ENCODE peak calls at places on chromosomes 11 and 22, in five cellular contexts. W is Calu3; S is epithelial cell of esophagus; F is GM18507; N is stimulated activated CD8-positive, alpha-beta memory T cell treated with anti-CD3 and anti-CD28 coated beads, Interleukin-4, amount 100 ng/mL, for 4 hours. L is an unnamed sample.
A peak's percentile ranks its signal among the peaks of the same experiment; 100 is the strongest.

GRCh38 chr22:30459206-30460052 is 12.4 kb downstream of the SEC14L3 start:
- DNase-seq in S (peak; percentile 58), F (no peak), N (no peak), W (peak; percentile 11), L (peak; percentile 12)

GRCh38 chr22:39236321-39237275 is 8.2 kb downstream of the PDGFB start:
- DNase-seq in N (no peak), W (no peak), S (no peak), F (peak; percentile 84), L (no peak)

GRCh38 chr11:27392715-27393114 is 29.7 kb upstream of the CCDC34 start:
- DNase-seq in W (no peak), N (no peak), F (no peak), S (peak; percentile 62), L (peak; percentile 66)

GRCh38 chr22:35870517-35871275 is 153.0 kb downstream of the APOL5 start:
- DNase-seq in F (no peak), N (no peak), S (no peak), W (no peak), L (no peak)

GRCh38 chr11:63017306-63017974 is 1.8 kb upstream of the SLC22A8 start:
- DNase-seq in N (no peak), S (no peak), W (no peak), F (no peak), L (no peak)

GRCh38 chr11:9529333-9529648 is 44.2 kb upstream of the WEE1 start:
- DNase-seq in S (no peak), F (no peak), W (peak; percentile 37), N (no peak), L (no peak)

GRCh38 chr22:46083383-46084350 is 66.7 kb upstream of the PPARA start:
- DNase-seq in W (no peak), S (no peak), F (no peak), N (no peak), L (no peak)

GRCh38 chr11:12716816-12717215 is 42.6 kb downstream of the TEAD1 start:
- DNase-seq in F (no peak), W (no peak), N (no peak), S (no peak), L (no peak)

GRCh38 chr11:73958521-73959141 is 7.8 kb downstream of the DNAJB13 start:
- DNase-seq in F (no peak), N (no peak), W (no peak), S (no peak), L (no peak)

GRCh38 chr11:123020968-123021367 is 39.3 kb upstream of the BSX start:
- DNase-seq in S (peak; percentile 63), N (no peak), W (peak; percentile 31), F (peak; percentile 23), L (peak; percentile 43)

GRCh38 chr11:85821636-85822035 is 10.7 kb upstream of the SYTL2 start:
- DNase-seq in W (no peak), N (no peak), F (no peak), S (peak; percentile 84), L (no peak)

GRCh38 chr11:93857413-93858185 is 7.2 kb upstream of the VSTM5 start:
- DNase-seq in S (no peak), N (no peak), W (no peak), F (no peak), L (no peak)

GRCh38 chr11:131924446-131925240 is 554.2 kb downstream of the NTM start:
- DNase-seq in W (no peak), S (no peak), N (no peak), F (no peak), L (no peak)

GRCh38 chr11:19232910-19233503 is 7.7 kb downstream of the E2F8 start:
- DNase-seq in W (no peak), F (no peak), N (no peak), S (peak; percentile 95), L (no peak)

GRCh38 chr11:20477418-20478090 is 90.0 kb downstream of the PRMT3 start:
- DNase-seq in W (no peak), S (peak; percentile 20), F (no peak), N (no peak), L (peak; percentile 5)

GRCh38 chr11:113556036-113556435 is 80.8 kb upstream of the DRD2 start:
- DNase-seq in S (no peak), N (no peak), W (no peak), F (no peak), L (no peak)

GRCh38 chr22:17796695-17797094 is 22.4 kb upstream of the BID start:
- DNase-seq in N (no peak), W (no peak), S (no peak), F (no peak), L (no peak)

GRCh38 chr11:369336-370018 is at the start of gene B4GALNT4:
- DNase-seq in F (no peak), S (peak; percentile 60), W (no peak), N (no peak), L (no peak)

GRCh38 chr22:44879301-44879680 is 126.9 kb downstream of the ARHGAP8 start:
- DNase-seq in W (no peak), S (no peak), N (no peak), F (no peak), L (no peak)

GRCh38 chr11:25961539-25961938 is 370.4 kb upstream of the ANO3 start:
- DNase-seq in N (no peak), S (no peak), F (no peak), W (no peak), L (no peak)

GRCh38 chr22:27709919-27710452 is 91.6 kb downstream of the MN1 start:
- DNase-seq in S (no peak), W (no peak), N (no peak), F (no peak), L (no peak)

GRCh38 chr22:35684270-35684700 is 33.4 kb upstream of the APOL5 start:
- DNase-seq in N (no peak), W (peak; percentile 10), S (peak; percentile 24), F (no peak), L (peak; percentile 19)

GRCh38 chr11:11982975-11983374 is 25.5 kb downstream of the DKK3 start:
- DNase-seq in N (no peak), S (no peak), W (no peak), F (no peak), L (no peak)

GRCh38 chr22:27531782-27532530 is 269.6 kb downstream of the MN1 start:
- DNase-seq in N (no peak), F (no peak), W (no peak), S (peak; percentile 67), L (no peak)

GRCh38 chr11:128300785-128301184 is 286.6 kb downstream of the ETS1 start:
- DNase-seq in F (no peak), S (no peak), N (no peak), W (no peak), L (no peak)

GRCh38 chr11:73463359-73463758 is 87.2 kb downstream of the RELT start:
- DNase-seq in N (no peak), W (no peak), S (peak; percentile 78), F (no peak), L (no peak)

GRCh38 chr22:43389227-43389836 is 22.5 kb upstream of the MPPED1 start:
- DNase-seq in S (no peak), W (no peak), N (no peak), F (no peak), L (peak; percentile 51)

GRCh38 chr22:40009953-40010751 is 15.4 kb downstream of the FAM83F start:
- DNase-seq in N (no peak), W (no peak), S (no peak), F (no peak), L (no peak)

GRCh38 chr11:61488651-61489291 is 19.8 kb upstream of the LRRC10B start:
- DNase-seq in N (no peak), W (peak; percentile 27), F (no peak), S (peak; percentile 37), L (peak; percentile 89)

GRCh38 chr11:96151501-96151900 is 191.5 kb downstream of the MAML2 start:
- DNase-seq in S (peak; percentile 40), W (no peak), F (no peak), N (no peak), L (no peak)

GRCh38 chr11:126161146-126161458 is 50.3 kb downstream of the RPUSD4 start:
- DNase-seq in N (no peak), F (no peak), S (no peak), W (no peak), L (no peak)

GRCh38 chr11:2846056-2846455 is 39.5 kb downstream of the CDKN1C start:
- DNase-seq in S (peak; percentile 10), W (no peak), N (no peak), F (no peak), L (no peak)

GRCh38 chr11:85595285-85595884 is 31.8 kb downstream of the DLG2 start:
- DNase-seq in F (peak; percentile 11), N (no peak), W (no peak), S (peak; percentile 53), L (peak; percentile 38)

GRCh38 chr11:73314121-73314948 is 6.3 kb downstream of the ARHGEF17 start:
- DNase-seq in F (no peak), N (no peak), S (peak; percentile 27), W (no peak), L (peak; percentile 95)

GRCh38 chr11:11979487-11980117 is 28.8 kb downstream of the DKK3 start:
- DNase-seq in W (peak; percentile 13), S (peak; percentile 58), N (no peak), F (no peak), L (no peak)

GRCh38 chr11:819943-820649 is 1.4 kb downstream of the PNPLA2 start:
- DNase-seq in F (no peak), N (peak; percentile 78), S (peak; percentile 85), W (peak; percentile 93), L (peak; percentile 94)

GRCh38 chr22:46917702-46918101 is 155.3 kb downstream of the TBC1D22A start:
- DNase-seq in F (no peak), N (no peak), S (no peak), W (no peak), L (no peak)

L was measured in HepG2.